ENCODE peak calls at places on chromosomes 12 and 14, in six cellular contexts. Q is stromal cell of bone marrow; V is CD4-positive, alpha-beta memory T cell; F is NCI-H1105; E is left lobe of liver; I is CD8-positive, alpha-beta T cell. T is an unnamed sample.

GRCh38 chr12:130446846-130447654 is 109.4 kb downstream of the PIWIL1 start:
- DNase-seq in F (no peak), I (no peak), V (no peak), Q (no peak), E (no peak), T (no peak)

GRCh38 chr14:50397461-50398196 is 948 bp upstream of the CDKL1 start:
- DNase-seq in E (peak; percentile 69), Q (peak; percentile 21), F (no peak), V (no peak), I (no peak), T (no peak)

GRCh38 chr12:66823857-66824570 is 145.1 kb upstream of the GRIP1 start:
- DNase-seq in F (peak; percentile 27), Q (no peak), E (no peak), I (no peak), V (no peak), T (no peak)

GRCh38 chr12:30813741-30814687 is 59.3 kb upstream of the CAPRIN2 start:
- DNase-seq in V (no peak), F (no peak), Q (no peak), I (no peak), E (peak; percentile 5), T (no peak)

GRCh38 chr14:69658664-69659261 is 47.4 kb downstream of the SUSD6 start:
- DNase-seq in F (no peak), E (no peak), V (no peak), I (no peak), Q (no peak), T (no peak)

GRCh38 chr14:31668348-31668747 is 107.1 kb downstream of the NUBPL start:
- DNase-seq in F (no peak), Q (no peak), I (no peak), E (no peak), V (no peak), T (no peak)

GRCh38 chr14:70152704-70153103 is 36.0 kb downstream of the SLC8A3 start:
- DNase-seq in I (no peak), E (no peak), Q (no peak), F (no peak), V (no peak), T (no peak)

GRCh38 chr12:40515041-40515825 is 177.0 kb upstream of the CNTN1 start:
- DNase-seq in V (no peak), I (no peak), F (no peak), Q (peak; percentile 14), E (no peak), T (no peak)

GRCh38 chr12:110537605-110538409 is 35.7 kb downstream of the RAD9B start:
- DNase-seq in E (peak; percentile 82), V (no peak), I (no peak), Q (no peak), F (peak; percentile 54), T (no peak)

GRCh38 chr12:88516811-88517210 is 63.5 kb downstream of the KITLG start:
- DNase-seq in V (no peak), F (no peak), Q (no peak), E (no peak), I (no peak), T (no peak)

GRCh38 chr12:123270380-123271181 is 1.1 kb downstream of the CDK2AP1 start:
- DNase-seq in F (peak; percentile 35), E (no peak), Q (no peak), I (no peak), V (no peak), T (no peak)

GRCh38 chr14:102764220-102764671 is 13.0 kb upstream of the TRAF3 start:
- DNase-seq in E (no peak), F (no peak), Q (no peak), V (no peak), I (no peak), T (no peak)

GRCh38 chr12:2879853-2880252 is 2.8 kb downstream of the RHNO1 start:
- DNase-seq in F (no peak), V (no peak), I (no peak), E (no peak), Q (no peak), T (no peak)

GRCh38 chr14:77543637-77544334 is 45.2 kb upstream of the ISM2 start:
- DNase-seq in I (no peak), E (no peak), F (no peak), Q (no peak), V (no peak), T (peak; percentile 23)

GRCh38 chr14:89801128-89801527 is 153.4 kb downstream of the EFCAB11 start:
- DNase-seq in E (no peak), I (no peak), F (no peak), Q (no peak), V (no peak), T (no peak)

GRCh38 chr14:79253576-79253975 is 957.7 kb downstream of the DIO2 start:
- DNase-seq in F (no peak), Q (no peak), E (no peak), I (no peak), V (no peak), T (no peak)

GRCh38 chr12:132305991-132306884 is 23.2 kb downstream of the GALNT9 start:
- DNase-seq in V (no peak), E (no peak), I (no peak), F (no peak), Q (no peak), T (no peak)

GRCh38 chr12:113263431-113263963 is 42.2 kb downstream of the TPCN1 start:
- DNase-seq in Q (no peak), E (peak; percentile 81), V (no peak), F (no peak), I (no peak), T (no peak)

GRCh38 chr14:81464253-81465001 is 64.3 kb upstream of the STON2 start:
- DNase-seq in E (no peak), Q (peak; percentile 48), I (peak; percentile 68), V (peak; percentile 77), F (peak; percentile 25), T (peak; percentile 21)